ENCODE peak calls at places on chromosomes 12 and 14, in eight cellular contexts. T is HFF-Myc, E is hepatocyte, U is brain microvascular endothelial cell, D is GM20000, O is psoas muscle, G is WTC11, Q is heart left ventricle. I is an unnamed sample.

GRCh38 chr12:8996682-8997405 is 7.5 kb downstream of the KLRG1 start:
- DNase-seq in G (no peak), O (no peak), Q (no peak), T (peak; percentile 3), D (peak; percentile 70), U (peak; percentile 46), E (peak; percentile 49), I (no peak)

GRCh38 chr12:113049976-113050742 is 6.4 kb upstream of the DTX1 start:
- DNase-seq in G (peak; percentile 66), O (no peak), E (no peak), D (peak; percentile 63), T (no peak), U (no peak), Q (no peak), I (peak; percentile 14)

GRCh38 chr12:123237646-123238329 is 4.6 kb downstream of the MTRFR start:
- DNase-seq in G (peak; percentile 63), Q (peak; percentile 50), D (peak; percentile 61), T (no peak), U (peak; percentile 56), O (peak; percentile 76), E (peak; percentile 81), I (peak; percentile 49)

GRCh38 chr14:42664185-42664584 is 1057.5 kb downstream of the LRFN5 start:
- DNase-seq in U (no peak), E (no peak), T (no peak), Q (no peak), G (no peak), D (no peak), O (no peak), I (no peak)

GRCh38 chr12:6407206-6407954 is 23.4 kb downstream of the LTBR start:
- DNase-seq in E (no peak), U (no peak), O (no peak), Q (no peak), D (no peak), T (no peak), G (no peak), I (no peak)

GRCh38 chr12:54207539-54208267 is 18.9 kb upstream of the SMUG1 start:
- DNase-seq in E (peak; percentile 85), U (peak; percentile 43), D (peak; percentile 76), O (peak; percentile 91), T (no peak), G (peak; percentile 98), Q (peak; percentile 46), I (peak; percentile 91)

GRCh38 chr12:65800928-65801327 is 23.4 kb upstream of the HMGA2 start:
- DNase-seq in U (no peak), E (no peak), T (no peak), G (no peak), Q (no peak), D (no peak), O (no peak), I (no peak)

GRCh38 chr12:50786498-50787231 is 22.8 kb downstream of the ATF1 start:
- DNase-seq in D (no peak), Q (no peak), E (peak; percentile 67), U (peak; percentile 86), T (peak; percentile 89), O (no peak), G (no peak), I (no peak)

GRCh38 chr14:89351364-89351957 is 65.6 kb downstream of the FOXN3 start:
- DNase-seq in U (no peak), D (peak; percentile 57), G (peak; percentile 27), E (peak; percentile 51), O (no peak), Q (peak; percentile 30), T (no peak), I (no peak)

GRCh38 chr12:30696103-30696408 is 387 bp upstream of the IPO8 start:
- DNase-seq in U (no peak), Q (no peak), O (no peak), E (no peak), G (no peak), D (no peak), T (no peak), I (no peak)

GRCh38 chr14:64510825-64511679 is 6.5 kb downstream of the ZBTB1 start:
- DNase-seq in T (peak; percentile 63), O (no peak), U (peak; percentile 62), D (peak; percentile 34), Q (peak; percentile 54), G (peak; percentile 63), E (peak; percentile 85), I (peak; percentile 70)

GRCh38 chr12:108374596-108375320 is 35.6 kb upstream of the CMKLR1 start:
- DNase-seq in Q (no peak), D (no peak), G (no peak), O (no peak), U (no peak), E (no peak), T (no peak), I (no peak)

GRCh38 chr14:45284802-45285201 is 31.8 kb upstream of the MIS18BP1 start:
- DNase-seq in D (no peak), E (no peak), Q (no peak), U (no peak), T (no peak), G (no peak), O (no peak), I (no peak)

GRCh38 chr12:47858511-47859266 is 39.0 kb upstream of the HDAC7 start:
- DNase-seq in D (no peak), Q (no peak), E (no peak), G (no peak), U (no peak), T (no peak), O (no peak), I (no peak)

GRCh38 chr14:100778951-100779690 is 46.8 kb upstream of the MEG3 start:
- DNase-seq in E (no peak), U (no peak), O (no peak), G (no peak), T (no peak), D (no peak), Q (no peak), I (no peak)

DNA sequence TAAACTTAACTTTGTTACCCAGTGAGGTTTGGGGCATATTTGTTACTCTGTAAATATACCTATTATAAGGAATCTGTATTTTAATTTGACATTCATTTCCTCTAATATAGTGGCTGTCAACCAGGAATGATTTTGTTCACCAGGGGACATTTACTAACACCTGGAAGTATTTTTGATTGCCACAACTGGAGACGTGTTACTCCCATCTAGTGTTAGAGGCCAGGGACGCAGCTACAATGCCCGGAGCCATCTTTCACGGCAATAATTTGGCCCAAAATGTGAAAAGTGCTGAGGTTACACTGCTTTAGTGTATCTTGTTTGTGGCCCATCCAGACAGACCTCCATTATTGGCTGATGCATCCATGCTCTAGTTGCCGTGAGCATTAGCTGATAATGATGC is 881.3 kb upstream of the ATXN7L3B start:
- DNase-seq in E (no peak), O (no peak), Q (no peak), T (no peak), D (no peak), U (no peak), G (no peak), I (no peak)
- TF ChIP-seq CTCF in E (no peak), O (no peak), Q (no peak), T (no peak), D (no peak), U (peak; percentile 12), G (no peak), I (no peak)

GRCh38 chr12:23127701-23128100 is 502.7 kb downstream of the ETNK1 start:
- DNase-seq in U (no peak), D (no peak), T (no peak), O (no peak), Q (no peak), E (no peak), G (no peak), I (no peak)

GRCh38 chr12:23128462-23128861 is 503.5 kb downstream of the ETNK1 start:
- DNase-seq in G (no peak), D (no peak), Q (no peak), U (no peak), T (no peak), O (no peak), E (no peak), I (no peak)

GRCh38 chr12:23132357-23132756 is 507.4 kb downstream of the ETNK1 start:
- DNase-seq in U (no peak), E (no peak), Q (no peak), O (no peak), T (no peak), D (no peak), G (no peak), I (no peak)

GRCh38 chr12:23126794-23127193 is 501.8 kb downstream of the ETNK1 start:
- DNase-seq in O (no peak), Q (no peak), T (no peak), U (no peak), G (no peak), E (no peak), D (no peak), I (no peak)
- TF ChIP-seq CTCF in O (no peak), Q (no peak), T (no peak), U (no peak), G (no peak), E (no peak), D (no peak), I (peak; percentile 44)

DNA sequence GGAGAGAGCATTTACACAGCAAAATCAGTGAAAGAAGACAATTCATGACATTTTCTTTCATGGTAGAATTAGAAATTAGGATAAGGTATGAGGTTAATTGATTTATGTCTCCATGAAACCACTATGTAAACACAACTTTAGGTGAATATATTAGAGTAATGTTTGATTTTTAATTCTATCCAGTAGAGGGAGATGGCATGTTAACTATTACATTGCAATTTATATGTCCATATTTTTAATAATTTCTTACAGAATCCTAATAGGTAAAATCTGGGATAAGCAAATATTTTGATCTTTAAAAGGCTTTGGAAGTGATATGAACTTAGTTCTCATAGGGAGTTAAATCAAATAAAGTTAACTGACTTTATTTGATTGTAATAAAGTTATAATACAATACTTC is 373.4 kb upstream of the PDE3A start:
- DNase-seq in Q (no peak), T (no peak), U (no peak), E (no peak), D (no peak), O (no peak), G (no peak), I (no peak)
- TF ChIP-seq CTCF in Q (peak; percentile 24), T (no peak), U (no peak), E (peak; percentile 21), D (no peak), O (peak; percentile 16), G (no peak), I (no peak)

DNA sequence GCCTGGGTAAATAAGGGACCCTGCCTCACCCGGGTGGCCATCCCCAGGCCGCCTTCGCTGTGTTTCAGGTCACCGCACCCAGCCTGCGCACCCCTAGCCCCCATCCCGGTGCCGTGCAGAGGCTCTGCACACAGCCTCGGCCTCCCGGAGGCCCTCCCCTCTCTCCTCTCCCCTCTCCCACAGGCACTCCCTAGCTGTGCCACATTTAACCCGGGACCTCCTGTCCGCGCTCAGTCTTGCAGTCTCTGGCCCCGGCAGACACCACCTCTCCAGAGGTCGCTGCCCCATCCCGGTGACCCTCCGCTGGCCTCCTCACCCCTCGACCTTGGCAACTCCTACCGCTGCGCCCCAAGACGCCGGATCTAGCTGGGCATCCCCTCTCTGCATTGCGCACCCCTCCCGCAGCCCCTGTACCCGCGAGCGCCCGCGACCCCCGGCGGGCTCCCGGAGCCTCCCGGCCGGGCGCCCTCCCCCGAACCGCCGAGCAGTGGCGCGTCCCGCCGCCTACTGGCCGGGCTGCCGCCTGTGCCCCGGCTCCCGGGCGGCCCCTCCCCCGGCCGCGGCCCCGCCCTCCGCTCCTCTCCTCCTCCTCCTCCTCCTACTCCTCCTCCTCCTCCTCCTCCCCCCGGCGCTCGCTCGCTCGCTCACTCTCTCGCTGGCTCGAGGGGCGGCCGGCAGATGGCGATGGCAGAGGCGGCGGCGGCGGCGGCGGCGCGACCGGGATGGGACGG is 120.7 kb downstream of the AACS start:
- DNase-seq in U (peak; percentile 18), O (peak; percentile 82), E (peak; percentile 85), Q (peak; percentile 75), G (peak; percentile 93), T (no peak), D (peak; percentile 81), I (peak; percentile 69)
- TF ChIP-seq CTCF in U (peak; percentile 30), O (peak; percentile 24), E (peak; percentile 36), Q (peak; percentile 49), G (no peak), T (peak; percentile 11), D (no peak), I (peak; percentile 73)

I was measured in neural crest cell.